ENCODE peak calls at places on chromosome 17, in seven cellular contexts. Y is A549, E is psoas muscle, F is IMR-90, P is fibroblast of lung, B is epithelial cell of proximal tubule, Z is transverse colon. T is an unnamed sample.

GRCh38 chr17:35972066-35972465 is 9.2 kb downstream of the CCL16 start:
- DNase-seq in B (no peak), F (no peak), Y (no peak), Z (no peak), P (no peak), E (no peak), T (no peak)

GRCh38 chr17:38619937-38620550 is 14.3 kb upstream of the SRCIN1 start:
- DNase-seq in Y (no peak), E (no peak), P (no peak), Z (no peak), B (no peak), F (no peak), T (no peak)

GRCh38 chr17:28807925-28808641 is 34.5 kb downstream of the FAM222B start:
- DNase-seq in Y (peak; percentile 57), F (peak; percentile 92), E (no peak), P (peak; percentile 89), Z (no peak), B (no peak), T (no peak)

GRCh38 chr17:13346996-13347762 is 254.6 kb downstream of the HS3ST3A1 start:
- DNase-seq in B (no peak), F (peak; percentile 98), Z (no peak), Y (no peak), P (peak; percentile 99), E (no peak), T (no peak)

GRCh38 chr17:61200349-61200735 is 199.3 kb upstream of the TBX2 start:
- DNase-seq in Z (no peak), P (peak; percentile 76), B (no peak), F (peak; percentile 62), Y (no peak), E (no peak), T (no peak)

GRCh38 chr17:30519166-30519565 is 42.0 kb downstream of the GOSR1 start:
- DNase-seq in P (peak; percentile 7), Z (no peak), F (no peak), B (no peak), Y (no peak), E (no peak), T (no peak)

GRCh38 chr17:31579265-31579664 is 187.8 kb downstream of the RAB11FIP4 start:
- DNase-seq in F (peak; percentile 57), B (no peak), Z (no peak), P (peak; percentile 69), E (no peak), Y (no peak), T (no peak)

GRCh38 chr17:6476834-6477210 is 32.6 kb downstream of the PIMREG start:
- DNase-seq in P (no peak), B (no peak), Y (no peak), Z (no peak), E (no peak), F (no peak), T (no peak)

GRCh38 chr17:10447035-10447931 is 22.1 kb downstream of the MYH4 start:
- DNase-seq in P (no peak), E (no peak), Y (no peak), Z (peak; percentile 37), B (no peak), F (no peak), T (peak; percentile 39)

GRCh38 chr17:29714146-29714545 is 91.4 kb upstream of the CORO6 start:
- DNase-seq in B (no peak), P (no peak), E (no peak), F (no peak), Z (no peak), Y (no peak), T (no peak)

GRCh38 chr17:12667299-12667958 is 1.7 kb downstream of the MYOCD start:
- DNase-seq in P (peak; percentile 56), F (peak; percentile 89), B (peak; percentile 10), Y (peak; percentile 70), Z (peak; percentile 20), E (no peak), T (no peak)

GRCh38 chr17:64202683-64203430 is 60.2 kb downstream of the TEX2 start:
- DNase-seq in B (no peak), Z (no peak), E (no peak), F (peak; percentile 82), P (peak; percentile 91), Y (no peak), T (no peak)

GRCh38 chr17:32266389-32267269 is 997 bp downstream of the RHBDL3 start:
- DNase-seq in P (no peak), Y (no peak), B (no peak), E (no peak), Z (no peak), F (no peak), T (no peak)

GRCh38 chr17:77619851-77620250 is 338.7 kb upstream of the TNRC6C start:
- DNase-seq in P (peak; percentile 89), B (no peak), Z (no peak), Y (no peak), F (peak; percentile 86), E (no peak), T (no peak)

GRCh38 chr17:56891751-56892150 is 22.1 kb downstream of the TRIM25 start:
- DNase-seq in Z (peak; percentile 36), B (no peak), F (no peak), P (no peak), Y (no peak), E (peak; percentile 37), T (no peak)

GRCh38 chr17:55644346-55644745 is 78.3 kb downstream of the TMEM100 start:
- DNase-seq in Z (no peak), B (no peak), Y (no peak), F (no peak), P (no peak), E (no peak), T (no peak)

GRCh38 chr17:17132746-17133145 is 73.4 kb downstream of the PLD6 start:
- DNase-seq in Z (no peak), B (no peak), F (no peak), E (peak; percentile 4), Y (no peak), P (no peak), T (no peak)

GRCh38 chr17:72970246-72970645 is 122.2 kb downstream of the SLC39A11 start:
- DNase-seq in B (no peak), P (no peak), Z (no peak), F (no peak), Y (no peak), E (no peak), T (no peak)

GRCh38 chr17:82419471-82419995 is 1.1 kb upstream of the OGFOD3 start:
- DNase-seq in Z (no peak), B (no peak), Y (no peak), P (no peak), F (no peak), E (no peak), T (no peak)

GRCh38 chr17:4920351-4921048 is 11.6 kb upstream of the GP1BA start:
- DNase-seq in F (peak; percentile 38), E (no peak), P (no peak), B (no peak), Y (no peak), Z (no peak), T (no peak)

GRCh38 chr17:10048951-10049350 is 143.9 kb upstream of the RCVRN start:
- DNase-seq in F (no peak), B (no peak), Y (no peak), E (no peak), Z (no peak), P (no peak), T (no peak)

DNA sequence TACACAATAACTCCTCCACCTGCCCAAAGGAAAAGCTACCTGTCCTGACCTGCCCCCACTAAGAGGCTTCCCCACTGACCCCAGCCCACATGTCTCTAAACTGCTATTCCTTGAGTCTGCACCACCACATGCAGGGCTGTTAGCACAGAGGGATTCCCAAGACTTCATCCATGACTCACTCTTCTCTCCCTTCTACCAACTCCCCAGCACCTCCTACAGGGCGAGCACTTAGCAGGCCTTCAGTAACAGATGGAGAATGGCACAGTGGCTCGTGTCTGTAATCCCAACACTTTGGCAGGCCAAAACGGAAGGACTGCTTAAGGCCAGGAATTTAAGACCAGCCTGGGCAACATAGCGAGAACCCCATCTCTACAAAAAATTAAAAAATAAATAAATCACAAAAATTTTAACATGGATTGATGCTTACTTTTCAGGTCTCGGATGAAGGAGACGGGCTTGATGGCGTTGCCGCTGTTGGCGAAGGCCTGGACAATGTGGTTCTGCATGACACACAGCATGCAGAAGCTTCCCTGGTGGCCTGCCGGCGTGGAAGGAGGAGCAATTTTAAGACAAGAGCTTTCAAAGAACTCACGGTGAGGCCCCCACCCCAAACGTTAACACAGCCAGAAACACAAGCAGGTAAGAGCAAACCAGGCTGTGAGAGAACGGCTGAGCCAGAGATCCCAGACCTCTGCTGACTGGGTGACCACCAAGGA is 12.0 kb downstream of the USP36 start:
- DNase-seq in Y (peak; percentile 80), E (no peak), P (peak; percentile 56), B (no peak), Z (no peak), F (peak; percentile 78), T (no peak)
- TF ChIP-seq CTCF in Y (peak; percentile 26), E (no peak), P (peak; percentile 41), B (peak; percentile 60), Z (no peak), F (peak; percentile 65), T (no peak)

DNA sequence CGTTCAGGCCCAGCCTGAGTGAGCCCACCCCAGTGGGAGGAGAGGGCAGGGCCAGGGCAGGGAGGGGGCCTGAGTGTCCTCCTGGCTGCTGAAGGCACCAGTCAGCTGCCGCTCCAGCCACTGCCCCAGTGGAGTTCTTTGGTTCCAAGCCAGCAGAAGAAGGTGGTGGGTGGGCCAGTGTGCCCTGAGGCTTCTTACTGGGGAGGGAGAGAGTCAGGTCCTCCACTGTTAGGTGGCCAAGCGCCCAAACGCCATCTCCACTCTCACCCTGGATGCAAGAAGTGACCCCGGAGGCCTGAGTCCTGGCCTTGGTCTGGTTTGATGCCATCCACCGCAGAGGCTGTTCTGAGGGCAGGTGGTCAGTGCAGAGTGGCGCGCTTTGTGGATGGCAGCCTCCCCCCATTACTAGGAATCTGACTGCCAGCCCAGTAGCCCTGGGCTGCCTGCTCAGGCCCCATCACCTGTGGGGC is 2.2 kb downstream of the RNF213 start:
- DNase-seq in Y (no peak), P (no peak), F (no peak), E (no peak), Z (no peak), B (no peak), T (no peak)
- TF ChIP-seq CTCF in Y (no peak), P (no peak), F (no peak), E (no peak), Z (no peak), B (no peak), T (no peak)

GRCh38 chr17:14926526-14927122 is 338.5 kb downstream of the PMP22 start:
- DNase-seq in B (peak; percentile 4), Z (peak; percentile 26), F (peak; percentile 74), Y (peak; percentile 36), E (peak; percentile 15), P (peak; percentile 48), T (peak; percentile 44)
- TF ChIP-seq CTCF in B (peak; percentile 79), Z (peak; percentile 61), F (peak; percentile 89), Y (peak; percentile 95), E (peak; percentile 73), P (peak; percentile 74), T (peak; percentile 69)

DNA sequence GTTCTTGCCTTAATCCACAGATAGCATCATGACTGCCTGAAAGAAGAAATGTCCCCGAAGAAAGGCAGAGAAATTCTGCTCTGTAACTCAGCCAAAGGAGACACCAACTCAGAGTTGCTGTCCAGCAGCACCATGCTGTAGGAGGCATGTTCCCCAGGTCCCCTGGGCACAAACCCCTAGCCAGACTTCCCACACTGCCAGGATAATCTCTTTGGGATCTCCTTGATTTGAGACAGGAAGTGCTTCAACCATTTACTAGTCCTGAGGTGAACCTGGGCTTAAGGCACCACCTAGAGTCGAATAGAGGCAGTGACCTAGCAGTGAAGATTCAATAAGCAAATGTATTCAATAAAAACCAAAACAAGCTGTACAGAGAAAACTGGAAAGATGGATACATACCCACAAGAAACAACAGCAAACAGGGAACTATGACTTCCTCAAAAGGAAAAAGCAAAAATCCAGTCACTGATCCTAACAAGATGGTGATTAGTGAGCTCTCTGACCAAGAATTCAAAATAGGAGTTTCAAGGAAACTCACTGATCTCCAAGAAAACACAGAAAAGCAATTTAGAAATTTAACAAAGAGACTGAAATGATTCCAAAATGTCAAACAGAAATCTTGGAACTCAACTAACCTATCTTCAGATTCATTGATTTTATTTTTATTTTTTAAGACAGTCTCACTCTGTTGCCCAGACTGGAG is 5.7 kb downstream of the OR4D2 start:
- DNase-seq in Y (peak; percentile 68), P (peak; percentile 6), B (no peak), Z (no peak), F (peak; percentile 4), E (no peak), T (no peak)
- TF ChIP-seq CTCF in Y (peak; percentile 61), P (peak; percentile 8), B (peak; percentile 69), Z (peak; percentile 27), F (peak; percentile 15), E (peak; percentile 30), T (peak; percentile 28)

T was measured in colonic mucosa.